ENCODE peak calls at places on chromosomes 2 and 18, in ten cellular contexts. One of them, this sample, is unnamed.

GRCh38 chr2:194060269-194060668 is 1596.8 kb upstream of the SLC39A10 start:
- DNase-seq in endothelial cell: no peak
- DNase-seq in IMR-90: no peak
- DNase-seq in keratinocyte: no peak
- DNase-seq in HCT116: no peak
- DNase-seq in PC-9: no peak
- DNase-seq in astrocyte of the spinal cord: no peak
- DNase-seq in AG09319: no peak
- DNase-seq in GM13977: no peak
- DNase-seq in Panc1: no peak
- DNase-seq in this sample: no peak

GRCh38 chr2:127104881-127105655 is 1.9 kb downstream of the BIN1 start:
- DNase-seq in AG09319: no peak
- DNase-seq in astrocyte of the spinal cord: no peak
- DNase-seq in keratinocyte: no peak
- DNase-seq in PC-9: no peak
- DNase-seq in GM13977: no peak
- DNase-seq in endothelial cell: no peak
- DNase-seq in Panc1: no peak
- DNase-seq in HCT116: no peak
- DNase-seq in IMR-90: no peak
- DNase-seq in this sample: no peak

GRCh38 chr2:58299123-58299522 is 58.0 kb upstream of the FANCL start:
- DNase-seq in HCT116: no peak
- DNase-seq in Panc1: no peak
- DNase-seq in GM13977: no peak
- DNase-seq in keratinocyte: no peak
- DNase-seq in IMR-90: no peak
- DNase-seq in astrocyte of the spinal cord: no peak
- DNase-seq in PC-9: no peak
- DNase-seq in AG09319: no peak
- DNase-seq in endothelial cell: no peak
- DNase-seq in this sample: no peak

GRCh38 chr2:215452725-215453124 is 16.9 kb upstream of the FN1 start:
- DNase-seq in astrocyte of the spinal cord: no peak
- DNase-seq in GM13977: no peak
- DNase-seq in PC-9: no peak
- DNase-seq in HCT116: no peak
- DNase-seq in IMR-90: no peak
- DNase-seq in AG09319: no peak
- DNase-seq in endothelial cell: no peak
- DNase-seq in Panc1: no peak
- DNase-seq in keratinocyte: no peak
- DNase-seq in this sample: no peak

GRCh38 chr2:54561010-54561409 is 104.9 kb downstream of the SPTBN1 start:
- DNase-seq in AG09319: no peak
- DNase-seq in Panc1: no peak
- DNase-seq in endothelial cell: no peak
- DNase-seq in PC-9: no peak
- DNase-seq in keratinocyte: no peak
- DNase-seq in HCT116: no peak
- DNase-seq in astrocyte of the spinal cord: no peak
- DNase-seq in IMR-90: no peak
- DNase-seq in GM13977: no peak
- DNase-seq in this sample: no peak

GRCh38 chr2:15640784-15641183 is 49.1 kb downstream of the DDX1 start:
- DNase-seq in keratinocyte: no peak
- DNase-seq in PC-9: no peak
- DNase-seq in astrocyte of the spinal cord: no peak
- DNase-seq in HCT116: no peak
- DNase-seq in GM13977: no peak
- DNase-seq in Panc1: no peak
- DNase-seq in IMR-90: no peak
- DNase-seq in endothelial cell: no peak
- DNase-seq in AG09319: no peak
- DNase-seq in this sample: no peak

GRCh38 chr2:9753665-9754531 is 89.4 kb upstream of the TAF1B start:
- DNase-seq in astrocyte of the spinal cord: no peak
- DNase-seq in IMR-90: no peak
- DNase-seq in keratinocyte: no peak
- DNase-seq in PC-9: peak; percentile 96
- DNase-seq in HCT116: no peak
- DNase-seq in GM13977: peak; percentile 46
- DNase-seq in AG09319: no peak
- DNase-seq in endothelial cell: no peak
- DNase-seq in Panc1: no peak
- DNase-seq in this sample: peak; percentile 53

GRCh38 chr2:68537872-68538271 is 70.5 kb downstream of the APLF start:
- DNase-seq in PC-9: no peak
- DNase-seq in keratinocyte: no peak
- DNase-seq in HCT116: no peak
- DNase-seq in GM13977: no peak
- DNase-seq in astrocyte of the spinal cord: no peak
- DNase-seq in IMR-90: peak; percentile 59
- DNase-seq in endothelial cell: no peak
- DNase-seq in Panc1: no peak
- DNase-seq in AG09319: no peak
- DNase-seq in this sample: no peak

GRCh38 chr2:70960833-70961647 is 17.4 kb upstream of the ANKRD53 start:
- DNase-seq in IMR-90: no peak
- DNase-seq in keratinocyte: no peak
- DNase-seq in AG09319: no peak
- DNase-seq in Panc1: no peak
- DNase-seq in astrocyte of the spinal cord: no peak
- DNase-seq in PC-9: no peak
- DNase-seq in GM13977: no peak
- DNase-seq in HCT116: no peak
- DNase-seq in endothelial cell: no peak
- DNase-seq in this sample: peak; percentile 18

GRCh38 chr18:42561521-42561920 is 554.0 kb downstream of the RIT2 start:
- DNase-seq in endothelial cell: no peak
- DNase-seq in GM13977: no peak
- DNase-seq in IMR-90: no peak
- DNase-seq in astrocyte of the spinal cord: no peak
- DNase-seq in AG09319: no peak
- DNase-seq in PC-9: no peak
- DNase-seq in keratinocyte: no peak
- DNase-seq in HCT116: no peak
- DNase-seq in Panc1: no peak
- DNase-seq in this sample: no peak

GRCh38 chr2:54858021-54858681 is 134.7 kb downstream of the EML6 start:
- DNase-seq in Panc1: no peak
- DNase-seq in astrocyte of the spinal cord: peak; percentile 82
- DNase-seq in HCT116: no peak
- DNase-seq in endothelial cell: no peak
- DNase-seq in IMR-90: peak; percentile 58
- DNase-seq in keratinocyte: no peak
- DNase-seq in PC-9: no peak
- DNase-seq in AG09319: no peak
- DNase-seq in GM13977: no peak
- DNase-seq in this sample: no peak

GRCh38 chr2:16899958-16900357 is 234.3 kb upstream of the CYRIA start:
- DNase-seq in IMR-90: no peak
- DNase-seq in keratinocyte: no peak
- DNase-seq in astrocyte of the spinal cord: no peak
- DNase-seq in endothelial cell: no peak
- DNase-seq in GM13977: no peak
- DNase-seq in HCT116: no peak
- DNase-seq in AG09319: no peak
- DNase-seq in Panc1: no peak
- DNase-seq in PC-9: no peak
- DNase-seq in this sample: no peak

GRCh38 chr2:16900405-16901025 is 234.9 kb upstream of the CYRIA start:
- DNase-seq in GM13977: peak; percentile 4
- DNase-seq in astrocyte of the spinal cord: no peak
- DNase-seq in Panc1: peak; percentile 22
- DNase-seq in AG09319: no peak
- DNase-seq in PC-9: no peak
- DNase-seq in endothelial cell: peak; percentile 53
- DNase-seq in keratinocyte: no peak
- DNase-seq in HCT116: peak; percentile 45
- DNase-seq in IMR-90: no peak
- DNase-seq in this sample: no peak
- TF ChIP-seq CTCF in GM13977: peak; percentile 95
- TF ChIP-seq CTCF in astrocyte of the spinal cord: peak; percentile 48
- TF ChIP-seq CTCF in Panc1: peak; percentile 48
- TF ChIP-seq CTCF in AG09319: peak; percentile 7
- TF ChIP-seq CTCF in PC-9: peak; percentile 76
- TF ChIP-seq CTCF in endothelial cell: peak; percentile 87
- TF ChIP-seq CTCF in keratinocyte: peak; percentile 93
- TF ChIP-seq CTCF in HCT116: peak; percentile 98
- TF ChIP-seq CTCF in IMR-90: peak; percentile 30
- TF ChIP-seq CTCF in this sample: peak; percentile 87

GRCh38 chr2:121565389-121566250 is 34.9 kb downstream of the RNU4ATAC start:
- DNase-seq in keratinocyte: no peak
- DNase-seq in PC-9: no peak
- DNase-seq in GM13977: no peak
- DNase-seq in IMR-90: no peak
- DNase-seq in Panc1: no peak
- DNase-seq in HCT116: no peak
- DNase-seq in endothelial cell: no peak
- DNase-seq in AG09319: no peak
- DNase-seq in astrocyte of the spinal cord: no peak
- DNase-seq in this sample: no peak

GRCh38 chr2:121564905-121565304 is 34.2 kb downstream of the RNU4ATAC start:
- DNase-seq in AG09319: no peak
- DNase-seq in IMR-90: no peak
- DNase-seq in endothelial cell: no peak
- DNase-seq in PC-9: no peak
- DNase-seq in astrocyte of the spinal cord: no peak
- DNase-seq in Panc1: no peak
- DNase-seq in HCT116: no peak
- DNase-seq in keratinocyte: no peak
- DNase-seq in GM13977: no peak
- DNase-seq in this sample: no peak

GRCh38 chr2:121562269-121563176 is 31.8 kb downstream of the RNU4ATAC start:
- DNase-seq in PC-9: no peak
- DNase-seq in Panc1: no peak
- DNase-seq in endothelial cell: no peak
- DNase-seq in keratinocyte: no peak
- DNase-seq in astrocyte of the spinal cord: no peak
- DNase-seq in IMR-90: no peak
- DNase-seq in AG09319: no peak
- DNase-seq in GM13977: peak; percentile 10
- DNase-seq in HCT116: no peak
- DNase-seq in this sample: no peak

GRCh38 chr2:121558329-121558728 is 27.6 kb downstream of the RNU4ATAC start:
- DNase-seq in astrocyte of the spinal cord: no peak
- DNase-seq in HCT116: no peak
- DNase-seq in AG09319: no peak
- DNase-seq in keratinocyte: no peak
- DNase-seq in PC-9: no peak
- DNase-seq in Panc1: no peak
- DNase-seq in GM13977: no peak
- DNase-seq in endothelial cell: no peak
- DNase-seq in IMR-90: no peak
- DNase-seq in this sample: no peak

DNA sequence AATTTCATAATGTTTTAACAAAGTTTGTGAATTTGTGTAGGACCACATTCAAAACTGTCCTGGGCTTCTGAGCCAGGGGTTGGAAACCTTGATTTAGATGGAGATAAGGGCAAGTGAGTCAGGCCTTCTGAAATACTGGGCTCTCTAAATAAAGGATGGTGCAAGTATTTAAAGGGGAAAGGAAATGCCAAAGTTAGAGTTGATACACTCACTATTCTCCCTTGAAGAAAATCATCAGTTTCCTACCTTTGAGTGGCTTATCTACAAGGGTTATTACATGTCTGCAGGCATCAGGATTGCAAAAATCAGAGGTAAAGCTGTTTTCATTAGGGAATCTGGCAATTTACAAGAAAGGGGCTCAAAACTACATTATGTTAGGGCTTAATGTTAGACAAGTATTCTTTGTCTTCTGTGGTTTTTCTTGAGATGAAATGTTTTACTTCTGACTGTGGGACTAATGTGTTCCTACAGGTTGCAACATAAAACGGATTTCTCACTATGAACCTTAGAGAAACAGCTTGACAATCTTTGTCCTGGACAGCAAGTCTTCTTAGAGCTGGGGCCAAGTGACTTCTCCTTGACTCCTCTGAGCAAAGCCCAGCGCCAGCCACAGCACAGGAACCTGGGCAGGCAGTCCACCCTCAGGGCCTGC is 31.1 kb downstream of the RNU4ATAC start:
- DNase-seq in PC-9: no peak
- DNase-seq in AG09319: peak; percentile 12
- DNase-seq in IMR-90: peak; percentile 65
- DNase-seq in HCT116: no peak
- DNase-seq in endothelial cell: no peak
- DNase-seq in Panc1: no peak
- DNase-seq in GM13977: no peak
- DNase-seq in astrocyte of the spinal cord: peak; percentile 36
- DNase-seq in keratinocyte: peak; percentile 2
- DNase-seq in this sample: no peak
- TF ChIP-seq CTCF in PC-9: no peak
- TF ChIP-seq CTCF in AG09319: no peak
- TF ChIP-seq CTCF in IMR-90: no peak
- TF ChIP-seq CTCF in HCT116: no peak
- TF ChIP-seq CTCF in endothelial cell: no peak
- TF ChIP-seq CTCF in Panc1: no peak
- TF ChIP-seq CTCF in GM13977: no peak
- TF ChIP-seq CTCF in astrocyte of the spinal cord: no peak
- TF ChIP-seq CTCF in keratinocyte: no peak
- TF ChIP-seq CTCF in this sample: no peak

GRCh38 chr2:167972020-167972419 is 275.4 kb downstream of the STK39 start:
- DNase-seq in IMR-90: no peak
- DNase-seq in AG09319: no peak
- DNase-seq in endothelial cell: no peak
- DNase-seq in GM13977: no peak
- DNase-seq in Panc1: no peak
- DNase-seq in HCT116: no peak
- DNase-seq in keratinocyte: no peak
- DNase-seq in PC-9: peak; percentile 45
- DNase-seq in astrocyte of the spinal cord: no peak
- DNase-seq in this sample: no peak
- TF ChIP-seq CTCF in IMR-90: no peak
- TF ChIP-seq CTCF in AG09319: no peak
- TF ChIP-seq CTCF in endothelial cell: no peak
- TF ChIP-seq CTCF in GM13977: no peak
- TF ChIP-seq CTCF in Panc1: no peak
- TF ChIP-seq CTCF in HCT116: no peak
- TF ChIP-seq CTCF in keratinocyte: no peak
- TF ChIP-seq CTCF in PC-9: no peak
- TF ChIP-seq CTCF in astrocyte of the spinal cord: no peak
- TF ChIP-seq CTCF in this sample: no peak

DNA sequence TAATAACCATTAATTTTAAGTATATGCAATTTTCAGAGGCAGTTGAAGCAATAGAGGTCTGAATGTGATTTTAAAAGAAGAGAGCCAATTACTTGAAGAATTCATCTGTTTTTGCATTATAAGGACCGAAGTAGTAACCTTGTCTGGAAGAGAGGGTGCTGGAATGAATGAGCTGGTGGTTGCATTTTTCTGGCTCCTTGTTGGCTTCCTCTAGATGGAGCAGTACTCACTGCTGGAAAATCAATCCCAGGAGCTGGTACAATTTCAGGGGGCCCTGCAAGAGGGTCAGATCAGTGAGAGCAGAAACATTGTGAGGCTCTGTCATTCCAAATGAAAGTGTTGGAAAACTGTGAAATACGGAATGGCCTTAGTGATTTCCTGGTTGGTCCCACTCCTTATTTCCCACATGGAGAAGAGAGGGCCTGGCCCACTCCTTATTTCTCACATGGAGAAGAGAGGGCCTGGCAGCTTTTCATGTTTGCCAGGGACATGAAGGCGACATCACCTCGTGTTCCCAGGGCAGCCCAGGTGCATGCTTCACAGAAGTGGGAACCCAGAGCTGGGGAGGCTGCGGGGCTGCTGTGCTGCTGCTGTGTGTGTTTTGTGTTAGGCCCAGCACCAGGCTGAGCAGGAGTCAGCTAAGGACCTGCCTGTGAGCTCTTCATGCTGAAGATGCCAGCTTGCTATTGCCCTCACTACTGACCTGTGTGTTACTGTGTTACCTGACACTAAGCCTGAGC is 197.4 kb downstream of the SNTG2 start:
- DNase-seq in endothelial cell: no peak
- DNase-seq in Panc1: no peak
- DNase-seq in astrocyte of the spinal cord: no peak
- DNase-seq in AG09319: no peak
- DNase-seq in IMR-90: no peak
- DNase-seq in PC-9: no peak
- DNase-seq in GM13977: no peak
- DNase-seq in HCT116: no peak
- DNase-seq in keratinocyte: no peak
- DNase-seq in this sample: no peak
- TF ChIP-seq CTCF in endothelial cell: no peak
- TF ChIP-seq CTCF in Panc1: no peak
- TF ChIP-seq CTCF in astrocyte of the spinal cord: no peak
- TF ChIP-seq CTCF in AG09319: no peak
- TF ChIP-seq CTCF in IMR-90: no peak
- TF ChIP-seq CTCF in PC-9: no peak
- TF ChIP-seq CTCF in GM13977: no peak
- TF ChIP-seq CTCF in HCT116: peak; percentile 7
- TF ChIP-seq CTCF in keratinocyte: no peak
- TF ChIP-seq CTCF in this sample: no peak